ENCODE peak calls at places on chromosomes 1 and 21, in four cellular contexts. One of them, this sample, is unnamed.
A peak's percentile ranks its signal among the peaks of the same experiment; 100 is the strongest.

GRCh38 chr1:99407018-99407417 is 142.7 kb downstream of the PLPPR4 start:
- DNase-seq in endothelial cell of umbilical vein: peak; percentile 17
- DNase-seq in GM23248: peak; percentile 1
- DNase-seq in HCT116: no peak
- DNase-seq in this sample: no peak

GRCh38 chr1:166354411-166354810 is 187.6 kb upstream of the FAM78B start:
- DNase-seq in endothelial cell of umbilical vein: no peak
- DNase-seq in HCT116: no peak
- DNase-seq in GM23248: no peak
- DNase-seq in this sample: no peak

GRCh38 chr1:87942165-87942564 is 613.5 kb downstream of the LMO4 start:
- DNase-seq in HCT116: no peak
- DNase-seq in endothelial cell of umbilical vein: no peak
- DNase-seq in GM23248: peak; percentile 75
- DNase-seq in this sample: no peak

GRCh38 chr1:31038360-31038759 is 27.2 kb downstream of the PUM1 start:
- DNase-seq in endothelial cell of umbilical vein: no peak
- DNase-seq in HCT116: no peak
- DNase-seq in GM23248: peak; percentile 78
- DNase-seq in this sample: no peak

GRCh38 chr1:204432708-204433107 is 21.1 kb upstream of the PPP1R15B start:
- DNase-seq in endothelial cell of umbilical vein: no peak
- DNase-seq in HCT116: no peak
- DNase-seq in GM23248: no peak
- DNase-seq in this sample: no peak

GRCh38 chr1:208264469-208265126 is 20.4 kb upstream of the PLXNA2 start:
- DNase-seq in endothelial cell of umbilical vein: no peak
- DNase-seq in GM23248: no peak
- DNase-seq in HCT116: no peak
- DNase-seq in this sample: no peak

GRCh38 chr21:36135391-36136094 is 664 bp downstream of the CBR3 start:
- DNase-seq in endothelial cell of umbilical vein: peak; percentile 76
- DNase-seq in HCT116: no peak
- DNase-seq in GM23248: peak; percentile 89
- DNase-seq in this sample: peak; percentile 82

GRCh38 chr1:98051065-98051675 is 130.3 kb upstream of the DPYD start:
- DNase-seq in GM23248: peak; percentile 80
- DNase-seq in HCT116: peak; percentile 51
- DNase-seq in endothelial cell of umbilical vein: peak; percentile 85
- DNase-seq in this sample: peak; percentile 72

DNA sequence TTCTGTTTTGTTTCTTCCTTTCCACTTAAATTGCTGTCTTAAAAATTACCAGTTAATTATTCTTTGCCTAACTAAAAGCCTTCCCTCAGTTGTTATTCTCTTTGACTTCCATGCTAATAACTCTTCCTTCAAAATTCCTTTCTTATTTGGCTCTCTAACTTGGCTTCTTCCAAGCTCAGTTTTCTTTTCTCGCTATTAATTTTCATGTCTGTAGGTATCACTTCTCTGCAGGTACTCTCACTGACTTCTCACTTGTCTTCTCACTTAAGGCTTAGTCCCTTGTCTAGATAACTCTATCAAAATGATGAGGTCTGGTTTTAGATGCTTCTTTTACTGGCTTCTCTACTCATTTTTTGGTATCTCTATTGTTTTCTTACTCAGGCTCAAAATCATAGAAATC is 10.1 kb downstream of the CDC7 start:
- DNase-seq in GM23248: no peak
- DNase-seq in HCT116: no peak
- DNase-seq in endothelial cell of umbilical vein: no peak
- DNase-seq in this sample: no peak
- H3K36me3 ChIP-seq in GM23248: peaks cover 4% of the 10 kb centered on the region
- H3K36me3 ChIP-seq in HCT116: peaks cover 20% of the 10 kb centered on the region
- H3K36me3 ChIP-seq in endothelial cell of umbilical vein: no peaks in the 10 kb centered on the region
- H3K36me3 ChIP-seq in this sample: peaks cover 40% of the 10 kb centered on the region

DNA sequence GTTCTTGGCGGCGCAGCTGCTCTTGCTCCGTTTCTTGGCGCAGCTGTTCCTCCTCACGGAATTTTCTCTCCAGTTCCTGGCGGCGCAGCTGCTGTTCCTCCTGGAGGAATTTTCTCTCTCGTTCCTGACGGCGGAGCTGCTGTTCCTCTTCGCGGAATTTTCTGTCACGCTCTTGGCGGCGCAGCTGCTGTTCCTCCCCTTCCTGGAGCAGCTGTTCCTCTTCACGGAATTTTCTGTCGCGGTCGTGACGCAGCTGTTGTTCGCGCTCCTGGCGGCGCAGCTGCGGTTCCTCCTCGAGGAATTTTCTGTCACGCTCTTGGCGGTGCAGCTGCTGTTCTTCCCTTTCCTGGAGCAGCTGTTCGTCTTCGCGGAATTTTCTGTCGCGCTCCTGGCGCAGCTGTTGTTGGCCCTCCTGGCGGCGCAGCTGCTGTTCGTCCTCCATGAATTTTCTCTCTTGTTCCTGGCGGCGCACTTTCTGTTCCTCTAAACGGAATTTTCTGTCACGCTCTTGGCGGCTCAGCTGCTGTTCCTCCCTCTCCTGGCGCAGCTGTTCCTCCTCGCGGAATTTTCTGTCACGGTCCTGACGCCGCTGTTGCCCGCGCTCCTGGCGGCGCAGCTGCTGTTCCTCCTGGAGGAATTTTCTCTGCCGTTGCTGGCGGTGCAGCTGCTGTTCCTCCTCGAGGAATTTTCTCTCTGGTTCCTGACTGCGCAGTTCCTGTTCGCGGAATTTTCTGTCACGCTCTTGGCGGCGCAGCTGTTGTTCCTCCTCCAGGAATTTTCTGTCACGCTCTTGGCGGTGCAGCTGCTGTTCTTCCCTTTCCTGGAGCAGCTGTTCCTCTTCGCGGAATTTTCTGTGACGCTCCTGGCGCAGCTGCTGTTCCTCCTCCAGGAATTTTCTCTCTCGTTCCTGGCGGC is 7.0 kb downstream of the TCHH start:
- DNase-seq in endothelial cell of umbilical vein: peak; percentile 17
- DNase-seq in GM23248: peak; percentile 77
- DNase-seq in HCT116: peak; percentile 63
- DNase-seq in this sample: no peak
- TF ChIP-seq EZH2 in endothelial cell of umbilical vein: peak; percentile 56
- TF ChIP-seq EZH2 in GM23248: peak; percentile 37
- TF ChIP-seq EZH2 in HCT116: no peak
- TF ChIP-seq EZH2 in this sample: no peak

DNA sequence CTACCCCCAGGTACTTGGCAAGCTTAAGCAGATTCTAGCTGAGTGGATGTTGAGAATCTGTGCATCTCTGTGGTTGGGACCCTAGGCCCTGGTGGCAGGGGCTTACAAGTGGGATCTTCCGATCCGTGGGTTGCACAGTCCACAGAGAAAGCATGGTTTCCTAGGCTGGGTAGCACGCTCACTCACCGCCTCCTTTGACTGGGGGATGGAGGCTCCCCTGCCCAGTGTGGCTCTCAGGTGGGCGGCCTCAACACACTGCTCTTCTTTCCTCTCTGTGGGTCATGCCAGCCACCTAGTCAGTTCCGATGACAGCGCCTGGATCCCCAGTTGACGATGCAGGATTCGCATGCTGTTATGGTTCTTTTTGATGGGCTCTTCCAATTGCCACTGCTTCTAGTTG is 639.5 kb upstream of the ADAMTS5 start:
- DNase-seq in endothelial cell of umbilical vein: no peak
- DNase-seq in HCT116: no peak
- DNase-seq in GM23248: no peak
- DNase-seq in this sample: no peak
- H3K9me3 ChIP-seq in endothelial cell of umbilical vein: no peaks in the 10 kb centered on the region
- H3K9me3 ChIP-seq in HCT116: no peaks in the 10 kb centered on the region
- H3K9me3 ChIP-seq in GM23248: no peaks in the 10 kb centered on the region
- H3K9me3 ChIP-seq in this sample: no peaks in the 10 kb centered on the region

DNA sequence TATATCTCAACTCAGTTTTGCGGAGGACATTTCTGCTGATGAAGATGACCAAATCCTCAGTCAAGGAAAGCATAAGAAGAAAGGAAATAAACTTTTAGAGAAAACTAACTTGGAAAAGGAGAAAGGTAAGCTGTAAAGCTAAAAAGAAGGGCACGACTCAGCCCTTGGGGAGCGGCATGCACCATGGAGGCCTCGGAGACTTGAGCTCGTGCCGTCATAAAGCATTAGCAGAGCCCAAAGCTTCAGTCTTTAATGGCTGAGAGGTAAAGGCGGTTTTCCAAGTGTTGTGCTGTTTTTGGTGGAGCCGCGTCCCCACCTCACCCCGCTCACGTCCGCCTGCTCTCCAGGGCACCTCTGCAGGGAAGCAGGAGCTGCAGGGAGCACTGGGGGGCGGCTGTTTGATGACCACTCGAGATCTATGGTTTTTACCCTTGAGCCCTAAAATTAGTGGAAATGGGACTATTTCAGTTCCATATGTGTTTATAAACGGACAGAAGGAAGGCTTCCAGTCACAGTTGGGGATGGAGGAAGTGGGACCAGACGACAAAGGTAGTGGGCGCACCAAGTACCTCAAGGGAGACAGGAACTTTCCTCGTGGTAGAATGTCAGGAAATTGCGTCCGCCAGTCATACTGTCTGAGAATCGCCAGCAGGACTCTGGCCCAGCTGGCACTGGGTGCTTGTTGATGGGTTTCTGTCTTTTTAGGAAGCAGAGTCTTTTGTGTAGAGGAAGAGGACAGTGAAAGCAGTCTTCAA is 27.6 kb downstream of the RRP1B start:
- DNase-seq in endothelial cell of umbilical vein: no peak
- DNase-seq in GM23248: no peak
- DNase-seq in HCT116: no peak
- DNase-seq in this sample: no peak
- H3K36me3 ChIP-seq in endothelial cell of umbilical vein: peaks cover 28% of the 10 kb centered on the region
- H3K36me3 ChIP-seq in GM23248: peaks cover 13% of the 10 kb centered on the region
- H3K36me3 ChIP-seq in HCT116: peaks cover 51% of the 10 kb centered on the region
- H3K36me3 ChIP-seq in this sample: peaks cover 5% of the 10 kb centered on the region

GRCh38 chr1:38047603-38048146 is 1.1 kb upstream of the POU3F1 start:
- DNase-seq in HCT116: no peak
- DNase-seq in endothelial cell of umbilical vein: no peak
- DNase-seq in GM23248: peak; percentile 66
- DNase-seq in this sample: no peak

GRCh38 chr1:38046333-38046883 is at the start of gene POU3F1:
- DNase-seq in HCT116: no peak
- DNase-seq in endothelial cell of umbilical vein: no peak
- DNase-seq in GM23248: no peak
- DNase-seq in this sample: no peak

GRCh38 chr1:38046884-38047602 is 450 bp upstream of the POU3F1 start:
- DNase-seq in GM23248: peak; percentile 80
- DNase-seq in HCT116: peak; percentile 38
- DNase-seq in endothelial cell of umbilical vein: peak; percentile 71
- DNase-seq in this sample: peak; percentile 42

GRCh38 chr1:38044224-38045215 is 2.1 kb downstream of the POU3F1 start:
- DNase-seq in HCT116: no peak
- DNase-seq in endothelial cell of umbilical vein: no peak
- DNase-seq in GM23248: peak; percentile 17
- DNase-seq in this sample: no peak

GRCh38 chr1:38045431-38046332 is 911 bp downstream of the POU3F1 start:
- DNase-seq in HCT116: no peak
- DNase-seq in GM23248: peak; percentile 14
- DNase-seq in endothelial cell of umbilical vein: no peak
- DNase-seq in this sample: no peak
- TF ChIP-seq EZH2 in HCT116: no peak
- TF ChIP-seq EZH2 in GM23248: peak; percentile 81
- TF ChIP-seq EZH2 in endothelial cell of umbilical vein: peak; percentile 100
- TF ChIP-seq EZH2 in this sample: no peak